ENCODE peak calls at places on chromosomes 5 and 9, in four cellular contexts. A is nephron progenitor cell, J is RWPE2, P is tibial nerve. L is an unnamed sample.

GRCh38 chr5:43619380-43619779 is 16.4 kb downstream of the NNT start:
- DNase-seq in A (no peak), J (no peak), P (no peak), L (no peak)

GRCh38 chr9:6605202-6605601 is 40.3 kb downstream of the GLDC start:
- DNase-seq in A (no peak), J (no peak), P (no peak), L (no peak)

GRCh38 chr5:34501840-34502239 is 154.3 kb upstream of the RAI14 start:
- DNase-seq in A (no peak), J (no peak), P (no peak), L (no peak)

GRCh38 chr5:172162348-172162747 is 25.7 kb downstream of the STK10 start:
- DNase-seq in A (no peak), J (no peak), P (no peak), L (no peak)

GRCh38 chr9:25716220-25716872 is 38.1 kb upstream of the TUSC1 start:
- DNase-seq in A (peak), J (no peak), P (peak), L (peak)

GRCh38 chr5:10192309-10192708 is 57.4 kb downstream of the ATPSCKMT start:
- DNase-seq in A (no peak), J (no peak), P (no peak), L (no peak)

GRCh38 chr5:155759252-155759651 is 567.7 kb upstream of the SGCD start:
- DNase-seq in A (no peak), J (no peak), P (no peak), L (no peak)

GRCh38 chr5:176545388-176545736 is 3.8 kb upstream of the CDHR2 start:
- DNase-seq in A (no peak), J (no peak), P (no peak), L (no peak)

GRCh38 chr9:18447131-18447530 is 26.8 kb upstream of the ADAMTSL1 start:
- DNase-seq in A (no peak), J (no peak), P (peak), L (no peak)

GRCh38 chr9:20683351-20684034 is 566 bp upstream of the FOCAD start:
- DNase-seq in A (no peak), J (no peak), P (peak), L (no peak)

DNA sequence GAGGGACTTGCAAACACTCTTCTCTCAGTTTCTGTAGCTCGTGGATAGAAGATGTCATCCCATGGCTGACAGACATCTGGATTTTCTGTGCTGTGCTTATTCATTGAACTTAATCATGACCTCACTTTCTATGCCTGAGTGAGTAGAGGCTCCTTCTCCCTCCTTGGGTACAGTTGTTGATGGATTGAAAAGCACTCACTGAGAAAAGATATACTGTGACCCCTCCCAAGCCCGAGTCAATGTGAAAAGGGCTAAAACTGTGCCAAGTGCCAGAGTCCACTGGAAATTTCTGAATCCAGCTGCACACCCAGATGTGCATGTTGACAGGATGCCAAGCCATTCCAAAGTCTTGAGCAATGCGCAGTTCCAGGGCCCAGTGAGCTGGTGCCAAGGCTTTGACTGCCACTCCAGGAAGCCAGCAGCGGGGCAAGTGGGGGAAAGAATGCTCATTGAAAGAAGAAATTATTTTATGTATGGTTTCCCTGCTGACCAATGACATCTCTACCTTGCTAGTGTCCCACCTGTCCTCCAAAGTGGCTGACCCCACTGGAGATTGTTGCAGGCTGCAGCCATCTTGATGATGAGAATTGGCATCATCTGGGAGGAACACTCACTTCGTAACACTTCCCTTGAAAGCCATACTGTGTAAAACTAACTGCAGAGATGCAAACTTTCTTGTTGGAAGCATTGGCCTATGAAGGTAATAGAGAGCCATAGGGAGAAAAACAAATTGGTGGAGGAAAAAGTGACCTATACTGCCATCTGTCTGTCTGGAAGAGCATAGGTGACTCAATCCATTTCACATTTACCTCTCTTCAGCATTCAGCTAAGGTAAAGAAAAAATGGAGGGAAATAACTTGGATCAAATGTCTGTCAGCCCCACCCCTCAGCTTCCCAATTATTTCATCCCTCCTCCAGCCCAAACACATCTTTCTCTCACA is 473.2 kb downstream of the NTRK2 start:
- DNase-seq in A (no peak), J (no peak), P (peak), L (no peak)
- TF ChIP-seq CTCF in A (peak), J (peak), P (peak), L (peak)

GRCh38 chr5:96432245-96433065 is 593 bp downstream of the PCSK1 start:
- DNase-seq in A (peak), J (no peak), P (no peak), L (peak)

GRCh38 chr5:96427823-96428222 is 5.2 kb downstream of the PCSK1 start:
- DNase-seq in A (peak), J (no peak), P (no peak), L (no peak)

GRCh38 chr5:96433066-96433447 is at the start of gene PCSK1:
- DNase-seq in A (peak), J (no peak), P (no peak), L (peak)

GRCh38 chr5:96434201-96434645 is 1.2 kb upstream of the PCSK1 start:
- DNase-seq in A (peak), J (no peak), P (peak), L (peak)

DNA sequence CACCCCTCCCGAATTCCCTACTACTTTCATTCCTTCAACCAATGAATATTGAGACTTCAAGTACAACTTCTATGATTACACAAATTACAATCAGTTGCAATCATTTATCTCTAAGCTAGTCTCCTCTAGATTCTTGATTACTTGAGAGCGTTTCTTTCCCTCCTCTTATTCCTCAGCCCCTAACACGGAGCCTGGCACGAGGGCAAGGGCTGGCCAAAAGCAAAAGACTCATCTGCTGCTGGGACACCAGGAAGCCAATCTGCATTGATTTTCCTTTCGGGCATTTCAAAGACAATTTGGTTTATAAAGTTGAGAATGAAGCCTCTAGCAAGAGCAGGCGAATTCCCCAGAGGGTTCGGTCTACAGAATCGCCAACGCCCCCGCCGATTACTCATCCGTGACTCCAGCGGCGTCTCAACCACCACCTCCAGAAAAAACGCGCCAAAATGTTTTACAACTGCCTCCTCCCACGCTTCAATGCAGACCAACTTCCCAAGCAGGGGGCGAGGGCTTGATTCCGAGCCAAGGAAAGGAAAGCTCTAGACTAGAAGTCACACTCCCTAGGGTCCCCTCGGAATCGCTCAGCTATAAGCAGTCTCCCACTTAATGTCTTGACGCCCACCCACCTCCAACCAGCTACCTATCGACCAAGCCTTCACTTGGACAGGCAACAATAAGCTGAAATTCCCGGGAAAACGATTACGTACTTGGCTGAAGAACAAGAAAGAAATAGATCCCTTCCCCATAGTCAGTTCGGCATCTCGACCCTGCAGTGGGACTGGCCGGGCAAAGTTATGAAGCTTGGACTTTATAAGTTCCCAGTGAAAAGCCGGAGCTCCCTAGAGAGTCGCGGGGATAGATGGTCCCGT is 1.4 kb downstream of the PCSK1 start:
- DNase-seq in A (peak), J (no peak), P (no peak), L (peak)
- TF ChIP-seq CTCF in A (no peak), J (no peak), P (no peak), L (no peak)

DNA sequence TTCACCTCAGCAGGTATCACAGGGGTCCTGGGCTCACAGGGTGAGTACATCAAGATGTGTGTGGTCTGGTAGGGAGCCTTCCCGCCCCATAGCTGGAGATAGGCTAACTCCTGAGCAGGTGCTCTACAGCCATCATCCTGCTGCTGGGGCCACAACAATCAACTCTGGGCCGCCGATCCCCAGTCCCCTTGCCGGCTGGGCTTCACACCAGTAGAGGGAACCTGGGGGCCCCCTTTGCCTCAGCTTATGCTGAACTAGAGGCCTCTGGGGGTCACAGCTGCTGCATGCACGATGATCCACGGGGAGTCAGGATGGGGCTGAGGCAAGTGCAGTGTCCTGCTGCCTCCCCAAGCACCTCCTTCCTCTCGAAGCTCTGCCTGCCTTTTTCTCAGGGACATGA is 46.5 kb downstream of the IRF1 start:
- DNase-seq in A (no peak), J (no peak), P (no peak), L (no peak)
- TF ChIP-seq CTCF in A (no peak), J (no peak), P (no peak), L (no peak)

DNA sequence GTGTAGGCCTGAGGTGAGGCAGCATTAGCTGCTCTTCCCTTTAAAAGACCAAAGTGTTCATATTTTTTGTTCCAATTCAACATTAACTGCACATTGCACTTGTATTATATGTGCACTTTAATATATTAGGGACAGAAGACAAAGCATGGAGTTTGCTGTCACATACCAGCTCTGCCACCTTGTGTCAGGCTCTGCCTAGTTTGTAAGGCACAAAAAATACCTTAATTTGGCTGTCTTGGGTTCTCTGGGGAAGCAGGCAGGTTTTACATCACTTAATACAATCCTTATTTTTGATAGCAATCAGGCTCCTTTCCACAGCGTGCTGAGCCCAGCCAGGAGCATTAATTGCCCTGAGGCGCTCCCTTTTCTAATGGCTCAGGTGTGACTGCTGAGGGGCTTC is 131.8 kb downstream of the SCAMP1 start:
- DNase-seq in A (no peak), J (no peak), P (no peak), L (no peak)
- TF ChIP-seq CTCF in A (no peak), J (no peak), P (no peak), L (no peak)

DNA sequence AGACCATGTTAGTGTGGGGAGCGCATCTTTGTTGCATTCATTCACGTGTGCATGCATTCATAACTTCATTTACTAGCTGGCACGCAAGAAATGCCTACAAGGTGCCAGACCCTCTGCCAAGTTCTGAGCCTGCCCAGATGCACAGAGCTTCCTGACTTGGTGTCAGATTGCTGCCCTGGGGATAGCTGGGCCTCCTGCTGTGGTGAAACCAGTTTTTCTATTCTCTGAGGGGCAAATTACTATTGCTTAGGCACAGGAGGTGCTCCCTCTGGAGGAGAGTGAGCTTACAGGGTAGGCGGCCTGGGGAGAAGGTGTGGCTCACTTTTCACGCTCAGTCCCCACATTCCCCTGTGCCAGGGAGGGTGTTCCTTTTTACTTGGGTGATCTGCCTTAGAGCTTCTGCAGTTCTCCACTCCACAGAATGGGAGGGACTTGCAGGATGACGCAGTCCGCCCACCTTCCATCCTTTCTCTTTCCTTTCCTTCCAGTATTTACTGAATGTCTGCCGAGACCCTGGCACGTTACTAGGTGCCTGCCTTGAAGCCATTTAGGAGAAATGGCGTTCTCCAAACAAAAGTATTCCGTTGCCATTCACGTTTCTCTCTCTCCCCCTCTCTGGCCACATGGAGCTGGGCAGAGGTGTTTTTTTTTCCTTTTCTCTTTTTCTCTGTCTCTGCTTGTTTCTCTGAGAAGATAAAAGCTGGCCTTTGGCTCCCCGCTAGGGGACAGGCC is 27.9 kb upstream of the CTNNA1 start:
- DNase-seq in A (peak), J (peak), P (peak), L (peak)
- TF ChIP-seq CTCF in A (no peak), J (peak), P (peak), L (no peak)

DNA sequence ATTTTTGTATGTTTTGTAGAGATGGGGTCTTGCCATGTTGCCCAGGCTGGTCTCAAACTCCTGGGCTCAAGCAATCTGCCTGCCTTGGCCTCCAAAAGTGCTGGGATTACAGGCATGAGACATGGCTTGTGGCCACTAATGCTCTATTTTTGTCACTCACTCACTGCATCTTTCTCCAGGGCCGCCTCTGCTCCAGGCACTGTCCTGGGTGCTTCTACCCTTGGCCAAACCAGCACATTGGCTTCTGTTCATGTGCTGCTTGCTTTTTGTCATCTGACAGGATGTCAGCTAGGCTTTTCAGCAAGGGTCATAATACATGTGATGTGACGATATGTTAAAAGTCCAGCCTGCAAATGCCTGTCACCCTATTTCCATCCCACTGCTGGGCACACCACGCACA is 3.2 kb downstream of the ODF2 start:
- DNase-seq in A (no peak), J (no peak), P (no peak), L (no peak)
- TF ChIP-seq CTCF in A (no peak), J (no peak), P (no peak), L (no peak)

DNA sequence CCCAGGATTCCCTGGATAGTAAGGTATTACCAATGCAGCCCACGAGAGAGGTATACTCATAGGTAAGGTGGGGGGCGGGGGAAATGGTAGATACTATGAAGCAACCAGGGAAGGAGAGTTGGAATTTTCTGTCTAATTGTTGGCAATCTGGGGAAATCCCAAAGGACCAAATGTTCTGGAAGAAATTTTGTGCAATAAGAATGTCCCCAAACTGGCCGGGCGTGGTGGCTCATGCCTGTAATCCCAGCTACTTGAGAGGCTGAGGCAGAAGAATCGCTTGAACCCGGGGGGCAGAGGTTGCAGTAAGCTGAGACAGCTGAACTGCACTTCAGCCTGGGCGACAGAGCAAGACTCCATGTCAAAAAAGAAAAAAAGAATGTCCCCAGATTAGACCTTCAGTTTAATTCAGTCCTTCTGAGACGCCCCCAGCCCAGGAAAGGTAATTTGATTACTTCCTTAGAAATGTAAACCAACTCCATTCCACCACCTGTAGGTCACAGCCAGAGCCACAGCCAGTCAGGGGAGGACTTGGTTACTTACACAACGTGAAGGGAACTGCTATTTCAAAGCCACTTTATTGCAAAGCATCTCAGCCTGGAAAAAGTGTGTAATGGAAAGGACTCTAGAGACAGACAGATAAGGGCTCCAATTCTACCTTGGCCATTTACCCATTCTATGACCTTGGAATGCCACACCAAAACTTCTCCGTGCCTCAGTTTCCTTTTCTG is 50.0 kb upstream of the KLF4 start:
- DNase-seq in A (no peak), J (no peak), P (peak), L (no peak)
- TF ChIP-seq CTCF in A (no peak), J (no peak), P (no peak), L (no peak)

GRCh38 chr9:93660647-93661046 is 84.3 kb downstream of the PHF2 start:
- DNase-seq in A (no peak), J (no peak), P (no peak), L (no peak)
- TF ChIP-seq CTCF in A (no peak), J (no peak), P (no peak), L (no peak)